ENCODE peak calls at places on chromosomes 7 and 10, in seven cellular contexts. R is cardiac fibroblast, K is NB4, Y is tibial artery, J is OCI-LY7, E is pancreas, H is HFF-Myc. A is an unnamed sample.

GRCh38 chr7:142689439-142690168 is 59.7 kb upstream of the PRSS1 start:
- DNase-seq in H (no peak), K (peak), E (no peak), J (peak), Y (no peak), R (peak), A (no peak)

GRCh38 chr7:2004841-2005351 is 227.8 kb downstream of the MAD1L1 start:
- DNase-seq in R (no peak), Y (peak), E (peak), K (no peak), H (no peak), J (peak), A (no peak)

GRCh38 chr7:116329845-116330503 is 119.6 kb downstream of the TES start:
- DNase-seq in Y (no peak), K (no peak), J (no peak), E (no peak), R (no peak), H (no peak), A (no peak)

GRCh38 chr10:132300582-132300981 is 7.2 kb downstream of the STK32C start:
- DNase-seq in Y (no peak), H (no peak), R (no peak), J (no peak), E (peak), K (no peak), A (no peak)

GRCh38 chr10:45407542-45407941 is 33.5 kb downstream of the ALOX5 start:
- DNase-seq in H (no peak), K (no peak), R (no peak), Y (no peak), J (no peak), E (no peak), A (no peak)

GRCh38 chr10:50210876-50211275 is 40.4 kb downstream of the ASAH2 start:
- DNase-seq in K (no peak), R (no peak), H (no peak), E (no peak), Y (no peak), J (no peak), A (no peak)

GRCh38 chr10:71393841-71394475 is 2.8 kb upstream of the CDH23 start:
- DNase-seq in R (no peak), H (no peak), J (no peak), E (no peak), K (no peak), Y (no peak), A (no peak)

GRCh38 chr10:50740351-50740688 is 584 bp downstream of the ASAH2B start:
- DNase-seq in K (no peak), J (no peak), R (peak), Y (no peak), E (no peak), H (peak), A (peak)

GRCh38 chr7:150806454-150806853 is 5.9 kb downstream of the TMEM176A start:
- DNase-seq in Y (no peak), K (no peak), H (no peak), R (no peak), E (no peak), J (no peak), A (no peak)

GRCh38 chr10:76192694-76193304 is 761.4 kb downstream of the LRMDA start:
- DNase-seq in J (no peak), Y (no peak), E (no peak), R (peak), H (no peak), K (no peak), A (no peak)

GRCh38 chr7:94142281-94142680 is 138.1 kb upstream of the BET1 start:
- DNase-seq in J (no peak), E (no peak), K (no peak), Y (no peak), H (no peak), R (no peak), A (no peak)

GRCh38 chr7:28041508-28042314 is 138.9 kb downstream of the JAZF1 start:
- DNase-seq in J (no peak), K (no peak), R (peak), Y (no peak), H (no peak), E (no peak), A (peak)

GRCh38 chr7:72805526-72806494 is 22.2 kb downstream of the TYW1B start:
- DNase-seq in K (peak), J (no peak), Y (no peak), H (no peak), R (peak), E (no peak), A (peak)

GRCh38 chr7:1526271-1526754 is 4.2 kb upstream of the MAFK start:
- DNase-seq in E (no peak), K (no peak), H (no peak), R (no peak), Y (no peak), J (no peak), A (no peak)

GRCh38 chr10:119669975-119670640 is 18.9 kb downstream of the BAG3 start:
- DNase-seq in R (no peak), H (no peak), E (no peak), K (no peak), Y (no peak), J (no peak), A (no peak)

GRCh38 chr7:74043523-74043951 is 15.6 kb downstream of the ELN start:
- DNase-seq in Y (no peak), H (peak), K (no peak), J (no peak), E (peak), R (peak), A (no peak)

GRCh38 chr7:27128034-27128433 is 2.5 kb downstream of the HOXA4 start:
- DNase-seq in Y (no peak), J (no peak), K (no peak), E (no peak), R (no peak), H (no peak), A (no peak)

GRCh38 chr7:39130740-39131538 is 153.2 kb downstream of the POU6F2 start:
- DNase-seq in R (no peak), H (no peak), Y (no peak), J (no peak), E (no peak), K (no peak), A (no peak)

GRCh38 chr10:43278216-43278615 is 11.4 kb upstream of the RASGEF1A start:
- DNase-seq in H (no peak), Y (no peak), J (no peak), E (no peak), R (no peak), K (no peak), A (no peak)

GRCh38 chr10:3783313-3783689 is 1.7 kb downstream of the KLF6 start:
- DNase-seq in R (peak), H (no peak), Y (peak), E (peak), K (peak), J (peak), A (peak)

GRCh38 chr10:115829501-115830215 is 443.3 kb downstream of the GFRA1 start:
- DNase-seq in E (no peak), R (peak), Y (no peak), K (no peak), H (no peak), J (no peak), A (no peak)

GRCh38 chr7:26365077-26365896 is 73.6 kb downstream of the SNX10 start:
- DNase-seq in Y (no peak), R (peak), E (no peak), H (peak), J (peak), K (peak), A (peak)

GRCh38 chr7:80481196-80481884 is 30.5 kb downstream of the GNAT3 start:
- DNase-seq in E (no peak), J (no peak), R (no peak), Y (no peak), K (no peak), H (no peak), A (peak)

GRCh38 chr10:72525277-72525676 is 100.6 kb downstream of the MICU1 start:
- DNase-seq in K (no peak), R (peak), Y (no peak), E (no peak), H (no peak), J (no peak), A (peak)

GRCh38 chr7:151061241-151062110 is 2.1 kb downstream of the SLC4A2 start:
- DNase-seq in H (no peak), K (peak), J (no peak), Y (no peak), E (peak), R (peak), A (no peak)

GRCh38 chr7:41003031-41003925 is 699.6 kb downstream of the INHBA start:
- DNase-seq in E (no peak), J (peak), H (no peak), K (peak), Y (no peak), R (peak), A (peak)

GRCh38 chr7:128904381-128905197 is 5.9 kb downstream of the KCP start:
- DNase-seq in R (peak), H (peak), K (peak), J (peak), E (peak), Y (peak), A (peak)

GRCh38 chr7:105656922-105657521 is 75.7 kb upstream of the EFCAB10 start:
- DNase-seq in Y (peak), E (no peak), J (peak), H (no peak), K (peak), R (no peak), A (no peak)

GRCh38 chr7:152633504-152633903 is 42.4 kb downstream of the XRCC2 start:
- DNase-seq in H (no peak), R (no peak), Y (no peak), E (no peak), J (no peak), K (peak), A (no peak)

GRCh38 chr10:35643151-35643975 is 1.3 kb upstream of the FZD8 start:
- DNase-seq in R (peak), H (no peak), J (no peak), Y (peak), E (peak), K (peak), A (peak)

GRCh38 chr7:127207806-127208205 is 44.9 kb downstream of the GRM8 start:
- DNase-seq in Y (no peak), J (no peak), E (no peak), H (no peak), K (no peak), R (no peak), A (no peak)

GRCh38 chr7:27386581-27386980 is 144.0 kb downstream of the EVX1 start:
- DNase-seq in J (no peak), H (no peak), Y (no peak), K (no peak), R (no peak), E (no peak), A (no peak)

GRCh38 chr10:79407811-79408795 is 37.3 kb downstream of the ZCCHC24 start:
- DNase-seq in J (no peak), Y (peak), K (no peak), H (peak), R (peak), E (peak), A (no peak)

GRCh38 chr7:45646996-45647411 is 72.8 kb downstream of the ADCY1 start:
- DNase-seq in R (no peak), H (no peak), E (no peak), K (no peak), J (no peak), Y (no peak), A (peak)

GRCh38 chr10:56920586-56921250 is 559.7 kb upstream of the ZWINT start:
- DNase-seq in Y (no peak), J (no peak), E (no peak), H (no peak), K (no peak), R (no peak), A (no peak)

GRCh38 chr10:109976657-109977056 is 31.1 kb upstream of the ADD3 start:
- DNase-seq in Y (no peak), E (no peak), K (no peak), H (no peak), J (no peak), R (no peak), A (no peak)

GRCh38 chr10:130499541-130499940 is 363.4 kb downstream of the GLRX3 start:
- DNase-seq in E (no peak), H (no peak), Y (no peak), J (no peak), R (no peak), K (no peak), A (no peak)

GRCh38 chr7:103649052-103649451 is 203.0 kb upstream of the SLC26A5 start:
- DNase-seq in E (no peak), Y (no peak), K (no peak), J (no peak), R (no peak), H (no peak), A (no peak)
- H3K4me3 ChIP-seq in E (no peak), Y (no peak), K (no peak), J (no peak), R (no peak), H (no peak), A (no peak)

GRCh38 chr7:23072043-23072442 is 33.5 kb upstream of the KLHL7 start:
- DNase-seq in J (peak), Y (no peak), K (peak), H (no peak), E (no peak), R (peak), A (no peak)
- TF ChIP-seq CTCF in J (peak), Y (no peak), K (peak), H (no peak), E (no peak), R (peak), A (peak)

GRCh38 chr7:130914589-130915294 is 180.7 kb upstream of the KLF14 start:
- DNase-seq in Y (no peak), J (no peak), R (no peak), E (no peak), H (no peak), K (no peak), A (no peak)
- H3K4me3 ChIP-seq in Y (no peak), J (no peak), R (no peak), E (no peak), H (peak), K (peak), A (no peak)

GRCh38 chr10:73609116-73609515 is 18.0 kb upstream of the USP54 start:
- DNase-seq in E (no peak), R (no peak), J (no peak), Y (no peak), H (no peak), K (no peak), A (no peak)
- TF ChIP-seq CTCF in E (no peak), R (no peak), J (no peak), Y (no peak), H (no peak), K (no peak), A (no peak)

GRCh38 chr10:95560288-95561199 is 627 bp downstream of the SORBS1 start:
- DNase-seq in H (no peak), R (peak), Y (peak), E (peak), K (peak), J (peak), A (peak)

GRCh38 chr10:95558593-95559320 is 2.4 kb downstream of the SORBS1 start:
- DNase-seq in Y (no peak), K (no peak), J (no peak), R (no peak), E (no peak), H (no peak), A (no peak)

GRCh38 chr10:95556994-95557767 is 4.0 kb downstream of the SORBS1 start:
- DNase-seq in R (no peak), J (no peak), H (no peak), K (no peak), Y (no peak), E (no peak), A (no peak)

GRCh38 chr10:95561200-95562177 is at the start of gene SORBS1:
- DNase-seq in H (peak), R (peak), Y (peak), E (peak), K (peak), J (peak), A (peak)

DNA sequence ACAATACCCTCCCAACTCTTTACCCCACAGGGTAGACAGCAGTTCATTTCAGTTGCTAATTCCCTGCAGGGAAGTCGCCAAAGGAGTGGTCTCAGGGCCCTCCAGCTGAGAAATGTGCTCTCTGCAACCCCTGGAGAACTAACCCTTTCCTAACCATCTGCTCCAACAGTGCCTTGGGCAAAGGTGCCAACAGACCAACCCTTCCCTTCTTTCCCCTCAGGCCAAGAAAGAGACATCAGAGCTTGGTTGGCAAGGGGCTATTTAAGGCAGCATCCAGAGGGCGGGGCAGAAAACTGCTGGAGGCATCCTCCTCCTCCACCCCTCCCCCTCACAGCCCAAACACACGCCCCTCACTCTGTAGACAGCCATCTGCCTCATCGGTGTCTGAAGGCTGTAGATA is 1.7 kb downstream of the SORBS1 start:
- DNase-seq in H (no peak), E (no peak), K (no peak), R (no peak), Y (peak), J (no peak), A (no peak)
- H3K4me3 ChIP-seq in H (no peak), E (no peak), K (no peak), R (no peak), Y (peak), J (no peak), A (no peak)

GRCh38 chr10:62264702-62265436 is 3.8 kb downstream of the RTKN2 start:
- DNase-seq in K (peak), J (peak), H (peak), Y (no peak), R (peak), E (no peak), A (peak)
- TF ChIP-seq CTCF in K (peak), J (peak), H (peak), Y (peak), R (peak), E (no peak), A (peak)

GRCh38 chr10:12844796-12845524 is 156.6 kb downstream of the CCDC3 start:
- DNase-seq in J (no peak), H (peak), E (no peak), Y (no peak), K (no peak), R (peak), A (peak)
- H3K4me3 ChIP-seq in J (no peak), H (no peak), E (no peak), Y (peak), K (no peak), R (no peak), A (no peak)

A was measured in brain microvascular endothelial cell.